ENCODE peak calls at places on chromosomes 16 and 17, in five cellular contexts. C is hypothalamus, X is EH, D is myocyte, F is NCI-H524. K is an unnamed sample.

GRCh38 chr16:49932449-49932848 is 76.5 kb upstream of the ZNF423 start:
- DNase-seq in C (no peak), X (no peak), D (no peak), F (no peak), K (no peak)

GRCh38 chr16:9682320-9682719 is 499.9 kb downstream of the GRIN2A start:
- DNase-seq in C (no peak), X (no peak), D (no peak), F (no peak), K (no peak)

GRCh38 chr17:46273541-46274236 is 21.2 kb upstream of the LRRC37A start:
- DNase-seq in C (no peak), X (no peak), D (no peak), F (no peak), K (no peak)

GRCh38 chr16:53519417-53520091 is 16.5 kb upstream of the AKTIP start:
- DNase-seq in C (no peak), X (no peak), D (no peak), F (no peak), K (no peak)

GRCh38 chr17:40122466-40122943 is 734 bp downstream of the MSL1 start:
- DNase-seq in C (no peak), X (peak; percentile 61), D (peak; percentile 52), F (no peak), K (peak; percentile 73)

GRCh38 chr17:75734674-75735294 is 13.5 kb downstream of the ITGB4 start:
- DNase-seq in C (no peak), X (no peak), D (no peak), F (no peak), K (no peak)

GRCh38 chr16:50699345-50700159 is 6.1 kb downstream of the NOD2 start:
- DNase-seq in C (no peak), X (no peak), D (no peak), F (no peak), K (no peak)

GRCh38 chr17:66123163-66123562 is 68.8 kb downstream of the CEP112 start:
- DNase-seq in C (no peak), X (peak; percentile 51), D (peak; percentile 35), F (no peak), K (no peak)